ENCODE peak calls at places on chromosomes 5 and 9, in four cellular contexts. K is hippocampal formation, N is kidney epithelial cell, T is HepG2. X is an unnamed sample.

GRCh38 chr9:18923167-18923566 is 109.8 kb downstream of the SAXO1 start:
- DNase-seq in K (no peak), N (no peak), T (no peak), X (no peak)

GRCh38 chr9:84357235-84357634 is 16.7 kb upstream of the SLC28A3 start:
- DNase-seq in K (no peak), N (no peak), T (no peak), X (no peak)

GRCh38 chr9:21777701-21778100 is 24.7 kb upstream of the MTAP start:
- DNase-seq in K (no peak), N (no peak), T (no peak), X (peak; percentile 20)

GRCh38 chr5:50325237-50325832 is 115.8 kb downstream of the EMB start:
- DNase-seq in K (no peak), N (no peak), T (no peak), X (no peak)

GRCh38 chr9:35179347-35180271 is 17.8 kb downstream of the UNC13B start:
- DNase-seq in K (no peak), N (no peak), T (no peak), X (no peak)

GRCh38 chr9:70411141-70411929 is 3.1 kb downstream of the KLF9 start:
- DNase-seq in K (peak; percentile 64), N (no peak), T (peak; percentile 9), X (no peak)

GRCh38 chr5:55438931-55439477 is 95.8 kb downstream of the PLPP1 start:
- DNase-seq in K (peak; percentile 26), N (no peak), T (peak; percentile 20), X (peak; percentile 67)

GRCh38 chr5:159038907-159039306 is 60.8 kb downstream of the EBF1 start:
- DNase-seq in K (no peak), N (no peak), T (no peak), X (peak; percentile 80)

GRCh38 chr9:136331556-136332481 is 4.5 kb downstream of the GPSM1 start:
- DNase-seq in K (no peak), N (no peak), T (no peak), X (no peak)